ENCODE peak calls at places on chromosomes 13 and 19, in nine cellular contexts. R is A549, L is spleen, V is transverse colon, D is heart left ventricle, B is NB4, P is body of pancreas, H is H1, A is ovary. S is an unnamed sample.

GRCh38 chr13:36163303-36163702 is 32.1 kb upstream of the DCLK1 start:
- DNase-seq in R (no peak), L (no peak), V (no peak), D (no peak), B (no peak), P (no peak), H (no peak), A (no peak), S (no peak)

GRCh38 chr13:96130818-96131217 is 40.9 kb downstream of the HS6ST3 start:
- DNase-seq in R (no peak), L (no peak), V (no peak), D (no peak), B (no peak), P (no peak), H (no peak), A (no peak), S (no peak)

GRCh38 chr13:80037505-80037888 is 303.4 kb downstream of the SPRY2 start:
- DNase-seq in R (peak), L (no peak), V (no peak), D (no peak), B (no peak), P (no peak), H (no peak), A (no peak), S (no peak)

GRCh38 chr13:99989376-99990044 is 7.9 kb downstream of the ZIC2 start:
- DNase-seq in R (no peak), L (no peak), V (no peak), D (no peak), B (no peak), P (no peak), H (peak), A (no peak), S (no peak)

GRCh38 chr13:31056650-31057275 is 104.9 kb downstream of the HSPH1 start:
- DNase-seq in R (no peak), L (no peak), V (no peak), D (no peak), B (no peak), P (no peak), H (no peak), A (no peak), S (no peak)

GRCh38 chr13:102376314-102376713 is 25.5 kb downstream of the FGF14 start:
- DNase-seq in R (no peak), L (no peak), V (no peak), D (no peak), B (no peak), P (no peak), H (no peak), A (no peak), S (no peak)

GRCh38 chr13:81773263-81773662 is 1432.3 kb upstream of the SPRY2 start:
- DNase-seq in R (no peak), L (no peak), V (no peak), D (no peak), B (no peak), P (no peak), H (no peak), A (no peak), S (no peak)

GRCh38 chr13:30376426-30377311 is 45.6 kb upstream of the UBE2L5 start:
- DNase-seq in R (no peak), L (peak), V (peak), D (no peak), B (peak), P (no peak), H (no peak), A (no peak), S (peak)

GRCh38 chr19:56155124-56155687 is 14.1 kb downstream of the ZNF444 start:
- DNase-seq in R (peak), L (no peak), V (peak), D (no peak), B (peak), P (peak), H (peak), A (no peak), S (no peak)

GRCh38 chr19:38879400-38879751 is 1.3 kb upstream of the RINL start:
- DNase-seq in R (no peak), L (peak), V (no peak), D (no peak), B (no peak), P (no peak), H (no peak), A (no peak), S (no peak)

GRCh38 chr19:3314962-3315675 is 51.3 kb upstream of the NFIC start:
- DNase-seq in R (no peak), L (no peak), V (no peak), D (peak), B (no peak), P (no peak), H (no peak), A (no peak), S (no peak)

GRCh38 chr19:5035817-5036732 is 67.2 kb downstream of the KDM4B start:
- DNase-seq in R (no peak), L (no peak), V (no peak), D (no peak), B (no peak), P (no peak), H (no peak), A (no peak), S (no peak)

GRCh38 chr13:30898721-30899188 is 7.3 kb upstream of the MEDAG start:
- DNase-seq in R (peak), L (no peak), V (no peak), D (peak), B (no peak), P (no peak), H (no peak), A (no peak), S (no peak)

GRCh38 chr13:95176611-95177259 is 124.5 kb downstream of the ABCC4 start:
- DNase-seq in R (no peak), L (no peak), V (no peak), D (no peak), B (peak), P (no peak), H (no peak), A (no peak), S (no peak)

GRCh38 chr19:1089891-1090290 is 5.3 kb downstream of the POLR2E start:
- DNase-seq in R (no peak), L (no peak), V (no peak), D (peak), B (no peak), P (no peak), H (no peak), A (no peak), S (no peak)
- TF ChIP-seq POLR2A in R (no peak), L (no peak), V (no peak), D (no peak), B (no peak), P (no peak), H (no peak), A (no peak), S (no peak)

GRCh38 chr19:30227661-30228112 is 144.5 kb upstream of the ZNF536 start:
- DNase-seq in R (peak), L (peak), V (peak), D (peak), B (peak), P (peak), H (peak), A (no peak), S (no peak)

GRCh38 chr19:30228113-30228725 is 144.0 kb upstream of the ZNF536 start:
- DNase-seq in R (no peak), L (no peak), V (peak), D (no peak), B (no peak), P (no peak), H (peak), A (no peak), S (no peak)

GRCh38 chr19:30229524-30230174 is 142.5 kb upstream of the ZNF536 start:
- DNase-seq in R (no peak), L (no peak), V (no peak), D (no peak), B (no peak), P (no peak), H (peak), A (no peak), S (no peak)

GRCh38 chr19:30227071-30227621 is 145.0 kb upstream of the ZNF536 start:
- DNase-seq in R (no peak), L (no peak), V (no peak), D (no peak), B (no peak), P (no peak), H (peak), A (no peak), S (no peak)

DNA sequence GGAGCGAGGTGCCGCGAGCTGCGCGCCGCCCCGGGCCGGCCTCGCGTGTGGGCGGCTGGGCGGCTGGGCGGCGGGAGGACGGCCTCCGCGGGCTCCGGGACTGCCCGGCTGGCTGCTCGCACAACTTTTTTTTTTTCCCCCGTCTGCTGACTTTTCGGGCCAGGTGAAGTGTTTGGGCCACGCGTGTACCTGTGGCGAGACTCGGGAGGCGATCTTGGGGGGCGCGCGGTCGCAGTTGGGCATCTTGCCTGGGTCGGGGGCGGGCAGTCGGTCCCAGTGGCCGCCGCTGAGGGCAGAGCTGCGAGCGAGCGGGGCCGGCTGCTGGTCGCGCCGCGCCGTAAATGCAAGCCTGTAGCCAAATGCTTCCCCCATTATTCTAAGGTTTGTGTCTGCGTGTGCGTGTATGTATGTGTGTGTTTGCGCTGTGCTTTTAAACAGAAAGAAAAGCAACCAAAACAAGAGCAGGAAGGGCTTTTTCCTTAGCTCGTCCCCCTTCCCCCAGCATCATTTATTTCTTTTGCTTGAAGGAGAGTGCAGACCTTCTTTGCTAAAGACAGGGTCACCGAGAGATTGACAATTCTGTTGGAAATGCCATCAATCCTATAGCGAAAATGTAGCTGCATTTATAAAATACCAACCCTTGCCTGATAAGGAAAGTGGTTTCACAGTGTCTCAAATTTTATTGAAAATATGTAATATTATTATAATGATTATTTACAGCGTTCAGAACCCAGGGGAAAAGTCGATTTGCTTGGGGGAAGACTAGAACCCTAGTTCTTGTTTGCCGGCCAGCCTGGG is 143.3 kb upstream of the ZNF536 start:
- DNase-seq in R (peak), L (no peak), V (no peak), D (no peak), B (no peak), P (no peak), H (peak), A (no peak), S (no peak)
- H3K4me3 ChIP-seq in R (peak), L (peak), V (no peak), D (peak), B (no peak), P (no peak), H (peak), A (peak), S (peak)

DNA sequence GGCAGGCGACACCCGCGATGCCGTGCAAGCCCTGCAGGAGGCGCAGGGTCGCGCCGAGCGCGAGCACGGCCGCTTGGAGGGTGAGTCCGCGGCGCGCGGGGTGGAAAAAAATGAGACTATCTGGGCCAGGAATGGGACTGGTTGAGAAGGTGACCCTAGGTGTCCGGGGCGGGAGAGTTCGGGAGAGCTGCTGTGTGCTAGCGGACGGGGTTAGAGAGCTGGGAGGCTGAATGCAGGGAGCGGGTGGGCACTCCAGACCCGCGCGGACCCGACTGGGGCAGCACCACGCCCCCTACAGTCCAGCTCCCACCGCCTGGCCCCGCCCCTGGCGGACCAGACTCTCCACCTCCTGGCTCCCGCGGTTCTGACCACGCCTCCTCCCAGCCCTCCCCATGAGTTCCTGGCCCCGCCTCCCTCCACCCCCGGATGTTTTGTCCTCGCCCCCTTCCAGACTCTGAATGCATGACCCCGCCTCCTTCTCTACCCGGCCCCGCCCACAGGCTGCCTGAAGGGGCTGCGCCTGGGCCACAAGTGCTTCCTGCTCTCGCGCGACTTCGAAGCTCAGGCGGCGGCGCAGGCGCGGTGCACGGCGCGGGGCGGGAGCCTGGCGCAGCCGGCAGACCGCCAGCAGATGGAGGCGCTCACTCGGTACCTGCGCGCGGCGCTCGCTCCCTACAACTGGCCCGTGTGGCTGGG is 1.5 kb downstream of the CLEC11A start:
- DNase-seq in R (peak), L (peak), V (peak), D (peak), B (peak), P (peak), H (peak), A (peak), S (peak)
- TF ChIP-seq POLR2A in R (peak), L (no peak), V (peak), D (no peak), B (peak), P (no peak), H (peak), A (peak), S (no peak)

GRCh38 chr19:46482645-46483044 is 11.3 kb upstream of the PNMA8A start:
- DNase-seq in R (no peak), L (no peak), V (no peak), D (no peak), B (no peak), P (no peak), H (no peak), A (no peak), S (no peak)

GRCh38 chr19:46478356-46478986 is 7.1 kb upstream of the PNMA8A start:
- DNase-seq in R (peak), L (no peak), V (no peak), D (no peak), B (peak), P (no peak), H (peak), A (no peak), S (no peak)

GRCh38 chr19:46480409-46480808 is 9.0 kb upstream of the PNMA8A start:
- DNase-seq in R (no peak), L (no peak), V (peak), D (peak), B (no peak), P (no peak), H (no peak), A (peak), S (no peak)

GRCh38 chr19:46481947-46482346 is 10.6 kb upstream of the PNMA8A start:
- DNase-seq in R (no peak), L (no peak), V (no peak), D (no peak), B (no peak), P (no peak), H (no peak), A (no peak), S (no peak)

DNA sequence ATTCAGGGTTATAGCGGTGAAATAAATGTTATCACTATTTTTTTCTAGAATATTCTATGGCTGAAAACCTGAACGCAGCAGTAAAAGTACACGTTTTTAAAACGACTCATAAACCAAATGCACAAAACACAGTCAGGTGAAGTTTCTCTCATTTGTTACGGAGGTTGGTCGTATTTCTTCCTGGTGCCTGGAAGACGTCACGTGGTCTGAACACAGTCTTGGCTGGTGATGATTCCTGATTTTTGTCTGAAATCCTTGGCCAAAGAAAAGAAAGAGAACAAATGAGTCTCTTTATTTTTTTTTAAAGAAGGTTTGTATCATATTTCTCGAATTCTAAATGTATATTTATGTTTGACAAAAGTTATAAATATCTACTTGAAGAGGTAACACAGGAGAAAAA is 9.8 kb upstream of the PNMA8A start:
- DNase-seq in R (no peak), L (no peak), V (no peak), D (no peak), B (no peak), P (no peak), H (no peak), A (no peak), S (no peak)
- H3K4me3 ChIP-seq in R (no peak), L (no peak), V (no peak), D (no peak), B (no peak), P (no peak), H (no peak), A (no peak), S (no peak)

GRCh38 chr19:34732548-34733255 is 1.3 kb upstream of the ZNF181 start:
- DNase-seq in R (no peak), L (no peak), V (peak), D (no peak), B (peak), P (peak), H (peak), A (peak), S (no peak)

GRCh38 chr19:34733266-34733825 is 697 bp upstream of the ZNF181 start:
- DNase-seq in R (no peak), L (peak), V (no peak), D (peak), B (peak), P (no peak), H (no peak), A (no peak), S (no peak)

GRCh38 chr19:34734601-34735103 is 609 bp downstream of the ZNF181 start:
- DNase-seq in R (no peak), L (no peak), V (peak), D (no peak), B (no peak), P (peak), H (no peak), A (no peak), S (no peak)

GRCh38 chr19:34731964-34732363 is 2.1 kb upstream of the ZNF181 start:
- DNase-seq in R (no peak), L (no peak), V (no peak), D (no peak), B (no peak), P (no peak), H (no peak), A (no peak), S (no peak)

GRCh38 chr19:34733826-34734600 is at the start of gene ZNF181:
- DNase-seq in R (peak), L (peak), V (peak), D (peak), B (peak), P (peak), H (peak), A (peak), S (peak)
- TF ChIP-seq POLR2A in R (peak), L (no peak), V (peak), D (no peak), B (no peak), P (peak), H (peak), A (peak), S (no peak)

S was measured in esophagus squamous epithelium.